ENCODE peak calls at places on chromosome 20, in nine cellular contexts. U, S, E, M, H, T, G, N and D are unnamed samples.

GRCh38 chr20:37651932-37652331 is 41.9 kb upstream of the CTNNBL1 start:
- DNase-seq in U (peak), S (peak), E (no peak), M (no peak), H (no peak), T (no peak), G (peak), N (peak), D (no peak)

GRCh38 chr20:32527052-32527446 is 58.1 kb downstream of the NOL4L start:
- DNase-seq in U (no peak), S (no peak), E (no peak), M (no peak), H (no peak), T (no peak), G (no peak), N (peak), D (no peak)

GRCh38 chr20:31573555-31574295 is 31.4 kb upstream of the ID1 start:
- DNase-seq in U (no peak), S (peak), E (no peak), M (no peak), H (no peak), T (no peak), G (no peak), N (no peak), D (no peak)

GRCh38 chr20:15560936-15561531 is 1012.2 kb downstream of the KIF16B start:
- DNase-seq in U (no peak), S (no peak), E (no peak), M (no peak), H (no peak), T (no peak), G (no peak), N (no peak), D (no peak)

GRCh38 chr20:40641212-40641611 is 47.8 kb downstream of the MAFB start:
- DNase-seq in U (no peak), S (no peak), E (no peak), M (no peak), H (no peak), T (no peak), G (no peak), N (no peak), D (no peak)

GRCh38 chr20:23684261-23684660 is 4.6 kb downstream of the CST4 start:
- DNase-seq in U (no peak), S (no peak), E (no peak), M (no peak), H (no peak), T (peak), G (no peak), N (no peak), D (peak)

GRCh38 chr20:51698252-51698651 is 69.9 kb downstream of the ATP9A start:
- DNase-seq in U (no peak), S (no peak), E (no peak), M (no peak), H (no peak), T (no peak), G (no peak), N (no peak), D (no peak)

GRCh38 chr20:23094213-23094896 is 8.2 kb upstream of the CD93 start:
- DNase-seq in U (no peak), S (no peak), E (no peak), M (no peak), H (no peak), T (no peak), G (no peak), N (no peak), D (no peak)

GRCh38 chr20:62114894-62115293 is 7.4 kb upstream of the LSM14B start:
- DNase-seq in U (no peak), S (no peak), E (no peak), M (no peak), H (no peak), T (no peak), G (peak), N (no peak), D (no peak)

GRCh38 chr20:57323034-57323433 is 6.6 kb upstream of the SPO11 start:
- DNase-seq in U (no peak), S (peak), E (no peak), M (peak), H (no peak), T (peak), G (peak), N (no peak), D (no peak)

GRCh38 chr20:22691369-22692118 is 107.2 kb upstream of the FOXA2 start:
- DNase-seq in U (peak), S (peak), E (peak), M (peak), H (peak), T (peak), G (peak), N (peak), D (peak)

GRCh38 chr20:4949833-4950178 is 51.5 kb downstream of the SLC23A2 start:
- DNase-seq in U (peak), S (peak), E (no peak), M (peak), H (no peak), T (no peak), G (no peak), N (no peak), D (no peak)

GRCh38 chr20:64233725-64234124 is 21.8 kb upstream of the PCMTD2 start:
- DNase-seq in U (no peak), S (no peak), E (no peak), M (no peak), H (no peak), T (no peak), G (no peak), N (peak), D (no peak)

GRCh38 chr20:64234291-64234791 is 21.2 kb upstream of the PCMTD2 start:
- DNase-seq in U (no peak), S (no peak), E (no peak), M (no peak), H (no peak), T (no peak), G (no peak), N (peak), D (no peak)

GRCh38 chr20:64230461-64231145 is 24.9 kb upstream of the PCMTD2 start:
- DNase-seq in U (no peak), S (no peak), E (no peak), M (no peak), H (no peak), T (no peak), G (no peak), N (peak), D (no peak)

GRCh38 chr20:64231621-64232550 is 23.7 kb upstream of the PCMTD2 start:
- DNase-seq in U (no peak), S (no peak), E (no peak), M (no peak), H (no peak), T (no peak), G (no peak), N (peak), D (no peak)

GRCh38 chr20:64232794-64233193 is 22.8 kb upstream of the PCMTD2 start:
- DNase-seq in U (no peak), S (no peak), E (no peak), M (no peak), H (no peak), T (no peak), G (no peak), N (peak), D (no peak)
- TF ChIP-seq CTCF in U (no peak), S (no peak), E (no peak), M (no peak), H (no peak), T (no peak), G (no peak), N (no peak), D (no peak)

GRCh38 chr20:235891-236290 is 8.8 kb downstream of the DEFB129 start:
- DNase-seq in U (no peak), S (peak), E (no peak), M (peak), H (no peak), T (no peak), G (no peak), N (no peak), D (no peak)
- TF ChIP-seq CTCF in U (no peak), S (peak), E (no peak), M (peak), H (no peak), T (no peak), G (no peak), N (peak), D (peak)

GRCh38 chr20:49534314-49534713 is 33.6 kb downstream of the PTGIS start:
- DNase-seq in U (peak), S (peak), E (peak), M (peak), H (peak), T (no peak), G (peak), N (no peak), D (no peak)
- TF ChIP-seq CTCF in U (peak), S (peak), E (peak), M (peak), H (peak), T (peak), G (peak), N (peak), D (peak)

GRCh38 chr20:46402236-46402886 is 4.1 kb downstream of the ELMO2 start:
- DNase-seq in U (no peak), S (peak), E (no peak), M (peak), H (no peak), T (no peak), G (no peak), N (no peak), D (no peak)

GRCh38 chr20:46407671-46407996 is 1.2 kb upstream of the ELMO2 start:
- DNase-seq in U (no peak), S (no peak), E (no peak), M (no peak), H (no peak), T (peak), G (no peak), N (no peak), D (no peak)

GRCh38 chr20:46408281-46408731 is 1.9 kb upstream of the ELMO2 start:
- DNase-seq in U (no peak), S (no peak), E (no peak), M (no peak), H (no peak), T (peak), G (no peak), N (no peak), D (peak)

GRCh38 chr20:46406986-46407670 is 713 bp upstream of the ELMO2 start:
- DNase-seq in U (peak), S (no peak), E (peak), M (peak), H (peak), T (peak), G (peak), N (peak), D (peak)

GRCh38 chr20:46406200-46406985 is at the start of gene ELMO2:
- DNase-seq in U (peak), S (peak), E (peak), M (peak), H (peak), T (peak), G (peak), N (peak), D (peak)
- TF ChIP-seq CTCF in U (peak), S (peak), E (peak), M (no peak), H (no peak), T (peak), G (no peak), N (peak), D (peak)

DNA sequence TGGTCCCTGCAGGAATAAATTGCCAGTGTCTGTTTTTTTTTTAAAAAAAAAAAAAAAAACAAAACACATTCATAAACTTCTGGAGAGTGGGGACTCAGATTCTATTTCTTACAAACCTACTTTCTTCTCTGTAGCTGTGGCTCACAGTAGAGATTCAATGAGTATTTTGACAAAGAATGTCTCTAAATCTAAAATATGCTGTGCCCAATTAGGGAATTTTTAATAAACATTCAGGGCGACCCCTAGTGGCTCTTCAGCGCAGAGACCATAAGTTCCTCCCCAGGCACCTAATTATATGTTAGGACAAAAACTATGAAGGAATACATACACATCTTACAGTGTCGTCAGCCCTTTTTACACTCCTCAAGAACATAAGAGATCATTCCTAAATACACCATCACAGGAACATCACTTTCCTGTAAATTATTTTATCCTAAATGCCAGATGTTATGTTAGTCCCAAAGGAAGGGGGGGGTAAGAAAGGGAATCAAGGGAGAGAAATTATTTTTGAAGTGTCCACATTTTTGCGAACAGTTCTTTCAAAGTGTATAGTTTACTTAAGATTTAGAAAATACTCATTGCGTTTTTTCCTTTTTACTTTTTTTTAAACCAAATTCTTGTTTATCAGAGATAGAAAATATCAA is 21.8 kb upstream of the NAA20 start:
- DNase-seq in U (no peak), S (peak), E (no peak), M (peak), H (no peak), T (no peak), G (no peak), N (no peak), D (no peak)
- TF ChIP-seq CTCF in U (peak), S (peak), E (peak), M (peak), H (peak), T (peak), G (peak), N (peak), D (peak)

GRCh38 chr20:35883778-35884540 is 70.3 kb downstream of the SCAND1 start:
- DNase-seq in U (peak), S (peak), E (peak), M (peak), H (peak), T (no peak), G (peak), N (peak), D (peak)

GRCh38 chr20:35886537-35886936 is 67.8 kb downstream of the SCAND1 start:
- DNase-seq in U (no peak), S (no peak), E (no peak), M (peak), H (no peak), T (no peak), G (no peak), N (no peak), D (no peak)

GRCh38 chr20:35883341-35883777 is 70.9 kb downstream of the SCAND1 start:
- DNase-seq in U (no peak), S (no peak), E (no peak), M (no peak), H (no peak), T (no peak), G (no peak), N (no peak), D (no peak)

GRCh38 chr20:35885212-35885611 is 69.1 kb downstream of the SCAND1 start:
- DNase-seq in U (no peak), S (no peak), E (no peak), M (no peak), H (no peak), T (no peak), G (no peak), N (no peak), D (no peak)

GRCh38 chr20:35884541-35884865 is 69.8 kb downstream of the SCAND1 start:
- DNase-seq in U (no peak), S (no peak), E (no peak), M (no peak), H (no peak), T (no peak), G (no peak), N (no peak), D (no peak)
- TF ChIP-seq CTCF in U (no peak), S (no peak), E (no peak), M (no peak), H (no peak), T (no peak), G (no peak), N (no peak), D (no peak)

DNA sequence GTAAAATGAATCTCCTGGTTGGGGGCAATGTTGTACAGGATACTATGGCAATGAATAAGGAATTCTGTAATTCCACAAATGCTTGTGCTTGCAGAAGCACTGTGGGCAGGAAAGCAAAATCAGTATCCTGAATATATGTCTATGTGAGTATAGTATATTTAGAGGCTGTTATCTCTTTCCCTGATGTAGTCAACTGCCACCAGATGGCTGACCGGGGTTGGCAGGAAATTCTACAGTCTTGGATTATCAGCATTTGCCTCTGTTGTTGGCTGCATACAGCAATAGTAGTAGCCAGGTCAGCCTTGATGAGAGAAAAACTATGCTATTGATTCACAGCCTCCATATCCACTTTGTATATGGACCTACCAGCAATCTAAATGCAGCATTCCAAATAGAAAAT is 425.1 kb upstream of the JAG1 start:
- DNase-seq in U (no peak), S (no peak), E (no peak), M (no peak), H (no peak), T (no peak), G (peak), N (no peak), D (no peak)
- TF ChIP-seq CTCF in U (no peak), S (peak), E (no peak), M (peak), H (no peak), T (no peak), G (no peak), N (no peak), D (no peak)

GRCh38 chr20:973785-974194 is 28.3 kb downstream of the RSPO4 start:
- DNase-seq in U (peak), S (peak), E (no peak), M (peak), H (no peak), T (no peak), G (peak), N (no peak), D (no peak)
- TF ChIP-seq CTCF in U (peak), S (peak), E (peak), M (peak), H (peak), T (no peak), G (peak), N (peak), D (peak)

GRCh38 chr20:46090095-46090388 is 280 bp upstream of the NCOA5 start:
- DNase-seq in U (no peak), S (no peak), E (no peak), M (no peak), H (no peak), T (no peak), G (no peak), N (no peak), D (no peak)
- TF ChIP-seq CTCF in U (no peak), S (no peak), E (no peak), M (no peak), H (no peak), T (no peak), G (no peak), N (peak), D (no peak)